ENCODE peak calls at places on chromosomes 13 and 19, in nine cellular contexts. N is OCI-LY7, W is stomach, T is H9, O is tibial nerve, F is GM23338, S is mammary epithelial cell, I is HAP-1, G is psoas muscle. C is an unnamed sample. For H3K4me1, the result is how much of the 10 kb centered on the place peaks cover.

GRCh38 chr13:20160346-20161274 is at the start of gene GJA3:
- DNase-seq in W (no peak), S (peak), G (no peak), I (peak), N (no peak), T (peak), F (peak), O (no peak), C (no peak)

GRCh38 chr19:49677232-49677881 is at the start of gene PRMT1:
- DNase-seq in W (no peak), S (no peak), O (no peak), N (peak), I (no peak), F (peak), T (peak), G (peak), C (no peak)

GRCh38 chr13:24013189-24013588 is 115.9 kb upstream of the C1QTNF9B start:
- DNase-seq in F (no peak), T (no peak), I (no peak), N (no peak), O (no peak), G (no peak), S (no peak), W (no peak), C (no peak)

GRCh38 chr13:31053098-31053497 is 108.6 kb downstream of the HSPH1 start:
- DNase-seq in I (no peak), S (peak), N (no peak), W (no peak), F (no peak), O (no peak), T (no peak), G (peak), C (no peak)

GRCh38 chr19:50330365-50331078 is 1.3 kb upstream of the KCNC3 start:
- DNase-seq in I (peak), N (peak), O (peak), W (peak), T (peak), F (peak), G (peak), S (no peak), C (no peak)

GRCh38 chr13:30796132-30796832 is 60.9 kb downstream of the ALOX5AP start:
- DNase-seq in N (peak), T (no peak), W (no peak), O (no peak), F (no peak), S (peak), I (no peak), G (no peak), C (no peak)

GRCh38 chr13:98142427-98143156 is at the start of gene FARP1:
- DNase-seq in O (peak), S (peak), G (peak), T (peak), I (peak), N (no peak), W (peak), F (peak), C (no peak)

GRCh38 chr19:8421484-8422461 is 8.7 kb downstream of the MARCHF2 start:
- DNase-seq in G (no peak), I (no peak), S (no peak), W (peak), O (no peak), N (no peak), T (no peak), F (no peak), C (no peak)

GRCh38 chr19:1250374-1251232 is 2.2 kb downstream of the MIDN start:
- DNase-seq in N (peak), G (peak), W (no peak), S (no peak), O (no peak), T (no peak), F (peak), I (peak), C (no peak)

GRCh38 chr19:615619-616018 is 17.7 kb downstream of the POLRMT start:
- DNase-seq in F (peak), T (no peak), O (no peak), S (no peak), N (no peak), W (no peak), G (no peak), I (no peak), C (no peak)

GRCh38 chr13:112438094-112438493 is 61.9 kb downstream of the SPACA7 start:
- DNase-seq in O (no peak), I (no peak), F (no peak), S (no peak), N (no peak), G (no peak), W (no peak), T (no peak), C (no peak)

GRCh38 chr19:33193864-33194362 is at the start of gene LRP3:
- DNase-seq in N (no peak), O (no peak), G (peak), S (no peak), T (no peak), I (peak), W (peak), F (peak), C (no peak)

GRCh38 chr13:40306817-40307216 is 359.6 kb downstream of the FOXO1 start:
- DNase-seq in F (no peak), G (no peak), O (no peak), S (peak), N (peak), W (no peak), T (no peak), I (no peak), C (no peak)

GRCh38 chr19:2507109-2507508 is 31.2 kb downstream of the GADD45B start:
- DNase-seq in O (no peak), W (peak), I (peak), T (no peak), F (no peak), G (no peak), N (peak), S (peak), C (no peak)

GRCh38 chr13:24802074-24802473 is 38.1 kb downstream of the RNF17 start:
- DNase-seq in T (no peak), W (no peak), N (no peak), F (no peak), O (no peak), S (peak), G (no peak), I (no peak), C (no peak)

GRCh38 chr19:916645-917322 is 349 bp upstream of the KISS1R start:
- DNase-seq in W (no peak), N (no peak), T (peak), S (no peak), G (no peak), F (peak), O (no peak), I (peak), C (no peak)

GRCh38 chr13:50917572-50917971 is 8.0 kb downstream of the RNASEH2B start:
- DNase-seq in N (no peak), G (no peak), O (no peak), F (no peak), I (no peak), S (no peak), T (no peak), W (no peak), C (no peak)

GRCh38 chr13:50916701-50917184 is 7.2 kb downstream of the RNASEH2B start:
- DNase-seq in G (no peak), W (no peak), S (no peak), N (peak), I (no peak), O (no peak), T (no peak), F (no peak), C (no peak)

GRCh38 chr13:50915562-50915961 is 6.0 kb downstream of the RNASEH2B start:
- DNase-seq in I (no peak), N (peak), O (no peak), F (peak), W (no peak), T (no peak), G (no peak), S (no peak), C (no peak)

GRCh38 chr13:50921706-50922105 is 12.1 kb downstream of the RNASEH2B start:
- DNase-seq in O (no peak), W (no peak), I (no peak), T (no peak), G (no peak), S (no peak), F (no peak), N (no peak), C (no peak)

GRCh38 chr13:50919291-50919690 is 9.7 kb downstream of the RNASEH2B start:
- DNase-seq in I (no peak), S (no peak), T (no peak), F (no peak), N (no peak), W (no peak), O (no peak), G (no peak), C (no peak)
- H3K4me1 ChIP-seq in I (under half), S (under half), T (under half), F (under half), N (under half), W (half or more), O (under half), G (under half), C (under half)

DNA sequence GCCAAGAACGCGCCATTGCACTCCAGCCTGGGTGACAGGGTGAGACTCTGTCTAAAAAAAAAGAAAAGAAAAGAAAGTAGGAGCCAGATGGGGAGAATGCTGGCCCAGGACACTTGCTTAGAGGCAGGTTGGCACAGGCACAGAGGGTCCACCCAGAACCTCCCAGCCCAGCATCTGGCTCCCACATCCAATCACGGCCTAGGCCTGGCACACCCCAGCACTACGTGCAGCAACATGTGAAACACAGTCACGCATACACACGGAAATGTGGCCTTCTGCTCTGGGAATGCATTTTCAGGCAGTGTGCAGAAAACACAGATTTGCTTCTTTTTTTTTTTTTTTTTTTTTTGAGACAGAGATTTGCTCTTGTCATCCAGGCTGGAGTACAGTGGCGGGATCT is 20.9 kb upstream of the FOSB start:
- DNase-seq in T (no peak), G (no peak), O (no peak), F (no peak), I (no peak), N (no peak), S (peak), W (no peak), C (no peak)
- H3K4me1 ChIP-seq in T (under half), G (under half), O (under half), F (under half), I (under half), N (half or more), S (half or more), W (half or more), C (half or more)

DNA sequence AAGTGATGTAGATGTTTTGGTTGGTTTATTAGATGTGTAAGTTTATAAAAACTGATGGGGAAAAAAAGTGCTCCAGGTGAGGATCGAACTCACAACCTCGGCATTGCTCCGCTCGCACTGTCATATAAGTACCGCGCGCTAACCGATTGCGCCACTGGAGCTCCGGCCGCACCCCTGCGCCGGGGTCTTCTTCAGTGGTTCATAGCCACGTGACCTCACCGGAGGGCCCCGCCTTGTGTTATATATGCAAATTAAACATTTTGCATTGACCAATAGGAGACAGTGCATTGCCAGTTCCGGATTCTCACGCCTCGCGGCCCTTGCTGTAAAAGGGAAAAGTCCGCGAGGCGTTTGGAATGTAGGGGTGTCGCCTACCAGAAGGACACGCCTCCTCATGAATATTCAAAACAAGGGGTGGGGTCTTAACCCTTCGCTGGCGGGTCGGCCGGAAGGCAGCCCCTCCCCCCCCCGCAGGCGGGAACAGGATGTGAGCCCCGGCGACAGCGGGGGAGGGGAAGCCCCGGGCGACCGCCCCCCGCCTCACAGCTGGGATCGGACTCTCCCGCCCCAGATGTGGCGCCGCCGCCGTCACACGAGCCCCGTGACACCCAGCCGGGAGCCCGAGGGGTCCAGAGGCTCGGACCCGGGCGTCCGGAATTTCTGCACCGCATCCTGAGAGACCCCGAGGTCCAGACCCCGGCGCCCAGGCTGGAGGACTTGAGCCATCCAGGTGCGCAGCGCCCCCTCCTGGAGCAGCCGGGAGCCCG is at the start of gene PLEKHG2:
- DNase-seq in W (peak), T (peak), I (peak), S (peak), F (peak), N (peak), O (peak), G (peak), C (peak)
- H3K4me1 ChIP-seq in W (half or more), T (under half), I (under half), S (under half), F (under half), N (under half), O (under half), G (under half), C (half or more)

GRCh38 chr13:94028234-94029145 is 451.0 kb downstream of the DCT start:
- DNase-seq in G (no peak), N (no peak), F (no peak), T (no peak), I (peak), W (no peak), S (no peak), O (no peak), C (no peak)

GRCh38 chr13:94031609-94032008 is 447.9 kb downstream of the DCT start:
- DNase-seq in G (no peak), W (no peak), I (no peak), S (no peak), F (no peak), O (no peak), T (no peak), N (no peak), C (no peak)

GRCh38 chr13:94030415-94031119 is 448.9 kb downstream of the DCT start:
- DNase-seq in T (no peak), F (no peak), I (no peak), S (no peak), O (no peak), W (no peak), N (no peak), G (no peak), C (no peak)

GRCh38 chr13:94033830-94034642 is 445.4 kb downstream of the DCT start:
- DNase-seq in S (no peak), O (no peak), F (peak), N (no peak), W (no peak), G (no peak), T (no peak), I (peak), C (no peak)

GRCh38 chr13:94033098-94033497 is 446.4 kb downstream of the DCT start:
- DNase-seq in S (no peak), F (no peak), T (no peak), W (no peak), O (no peak), G (no peak), I (no peak), N (no peak), C (no peak)
- H3K4me1 ChIP-seq in S (under half), F (under half), T (under half), W (under half), O (under half), G (under half), I (under half), N (under half), C (under half)

GRCh38 chr19:4379383-4380253 is 20.7 kb downstream of the SH3GL1 start:
- DNase-seq in F (no peak), G (peak), O (no peak), N (peak), S (peak), I (no peak), T (no peak), W (peak), C (no peak)
- H3K4me1 ChIP-seq in F (under half), G (half or more), O (under half), N (half or more), S (half or more), I (under half), T (under half), W (half or more), C (half or more)

GRCh38 chr19:42247631-42248199 is 5.3 kb upstream of the GSK3A start:
- DNase-seq in O (no peak), I (no peak), W (no peak), G (no peak), N (no peak), T (no peak), F (no peak), S (no peak), C (no peak)
- H3K4me1 ChIP-seq in O (half or more), I (under half), W (half or more), G (under half), N (under half), T (under half), F (under half), S (under half), C (under half)

DNA sequence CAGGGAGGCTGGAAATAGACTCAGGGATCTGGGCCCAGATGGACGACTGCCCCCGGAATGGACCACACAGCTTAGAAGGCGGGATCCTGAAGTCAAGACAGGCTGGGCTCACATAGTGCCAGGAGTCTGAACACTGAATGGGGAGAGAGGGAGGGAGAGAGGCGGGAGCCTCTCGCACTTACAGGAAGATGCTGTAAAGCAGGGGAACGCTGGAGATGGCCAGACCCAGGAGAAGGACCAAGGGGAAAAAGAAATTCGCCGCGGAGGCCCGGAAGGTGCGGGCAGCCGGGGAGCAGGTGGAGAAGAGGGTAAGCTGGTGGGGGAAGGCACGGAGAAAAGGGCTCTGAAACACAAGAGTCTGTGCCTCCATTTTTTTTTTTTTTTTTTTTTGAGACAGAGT is 1.4 kb upstream of the LENG1 start:
- DNase-seq in T (no peak), S (no peak), N (no peak), O (no peak), G (no peak), I (no peak), F (peak), W (no peak), C (no peak)
- H3K4me1 ChIP-seq in T (under half), S (under half), N (under half), O (under half), G (under half), I (under half), F (under half), W (half or more), C (under half)

DNA sequence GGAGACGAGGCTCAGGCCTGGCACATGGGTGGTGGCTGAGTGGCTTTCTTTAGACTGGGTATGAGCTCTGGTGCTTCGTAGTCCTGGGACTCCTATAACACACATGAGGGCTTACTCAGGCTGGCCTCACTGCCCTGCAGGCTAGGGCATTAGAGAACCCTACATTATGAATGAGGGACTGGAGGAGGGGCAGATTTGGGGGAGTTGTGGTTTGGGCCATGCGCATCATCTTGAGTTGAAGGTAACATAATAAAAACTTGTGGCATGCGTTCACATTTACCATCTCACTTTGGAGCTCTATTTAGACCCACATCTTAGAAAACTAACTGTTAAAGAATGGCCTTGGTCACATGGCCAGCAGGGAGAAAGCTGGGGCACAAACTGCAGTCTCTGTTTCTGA is 54.2 kb downstream of the STARD13 start:
- DNase-seq in W (no peak), N (no peak), S (no peak), I (no peak), O (no peak), T (no peak), G (no peak), F (no peak), C (no peak)
- H3K4me1 ChIP-seq in W (half or more), N (under half), S (half or more), I (under half), O (under half), T (under half), G (under half), F (under half), C (half or more)

GRCh38 chr13:109922518-109922917 is 136.1 kb upstream of the IRS2 start:
- DNase-seq in G (no peak), F (no peak), O (no peak), S (peak), W (no peak), N (no peak), I (no peak), T (no peak), C (no peak)
- H3K4me1 ChIP-seq in G (under half), F (under half), O (under half), S (under half), W (under half), N (under half), I (under half), T (under half), C (under half)

DNA sequence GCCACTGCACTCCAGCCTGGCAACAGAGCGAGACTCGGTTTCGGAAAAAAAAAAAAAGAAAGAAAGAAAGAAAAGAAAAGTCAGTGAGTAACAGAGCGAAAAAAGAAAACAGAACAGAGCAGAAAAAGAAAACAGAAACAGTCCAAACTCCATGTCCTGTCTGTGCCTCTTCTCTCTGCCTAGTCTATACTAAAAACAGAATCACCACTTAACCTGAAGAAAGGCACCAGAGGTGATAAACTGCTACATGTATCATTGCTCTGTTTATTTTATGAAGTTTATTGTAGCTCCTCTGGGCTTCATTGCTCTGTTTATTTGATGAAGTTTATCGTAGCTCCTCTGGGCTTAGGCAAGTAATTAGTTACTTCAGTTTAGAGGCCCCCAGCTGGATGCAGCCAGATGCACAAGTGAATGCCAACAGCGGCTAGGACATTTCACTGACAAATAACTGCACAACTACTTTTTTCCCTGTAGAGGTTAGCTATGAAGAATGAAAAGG is 39.2 kb downstream of the TBC1D4 start:
- DNase-seq in N (no peak), I (no peak), W (no peak), T (no peak), G (no peak), O (no peak), S (no peak), F (no peak), C (no peak)
- H3K4me1 ChIP-seq in N (under half), I (under half), W (under half), T (under half), G (half or more), O (under half), S (under half), F (under half), C (under half)